ENCODE peak calls at places on chromosomes 11 and 22, in seven cellular contexts. K is NCI-H146; Q is stimulated activated CD4-positive, alpha-beta T cell treated with anti-CD3 and anti-CD28 coated beads, Interleukin-2, amount 100 ng/mL, for 48 hours; O is T-helper 2 cell; N is upper lobe of right lung; B is H54; D is pulmonary artery endothelial cell. L is an unnamed sample.
A peak's percentile ranks its signal among the peaks of the same experiment; 100 is the strongest.

GRCh38 chr11:95924414-95924760 is 480 bp upstream of the MTMR2 start:
- DNase-seq in K (peak; percentile 60), B (no peak), Q (no peak), O (no peak), D (no peak), N (no peak), L (no peak)

GRCh38 chr11:6410695-6411430 is 8.0 kb downstream of the APBB1 start:
- DNase-seq in B (no peak), K (no peak), Q (no peak), O (no peak), D (no peak), N (no peak), L (no peak)

GRCh38 chr11:1623716-1624115 is 1.8 kb upstream of the KRTAP5-4 start:
- DNase-seq in D (no peak), K (no peak), Q (no peak), O (no peak), N (no peak), B (no peak), L (no peak)

GRCh38 chr11:10181811-10182210 is 112.2 kb downstream of the SBF2 start:
- DNase-seq in Q (no peak), O (no peak), N (no peak), K (peak; percentile 17), D (peak; percentile 10), B (no peak), L (peak; percentile 5)

GRCh38 chr11:2580444-2581050 is 119.2 kb downstream of the KCNQ1OT1 start:
- DNase-seq in B (no peak), Q (no peak), O (no peak), N (peak; percentile 53), K (no peak), D (no peak), L (no peak)

GRCh38 chr11:92298238-92298565 is 73.6 kb downstream of the FAT3 start:
- DNase-seq in Q (no peak), O (no peak), N (no peak), B (no peak), K (no peak), D (no peak), L (no peak)

GRCh38 chr11:93614111-93614784 is 47.2 kb upstream of the CEP295 start:
- DNase-seq in D (no peak), K (no peak), O (no peak), B (no peak), Q (no peak), N (no peak), L (no peak)

GRCh38 chr11:29184939-29185890 is 831.6 kb downstream of the KCNA4 start:
- DNase-seq in Q (no peak), O (no peak), N (no peak), D (no peak), K (no peak), B (peak; percentile 27), L (no peak)

GRCh38 chr22:42925598-42925997 is 68.5 kb upstream of the ARFGAP3 start:
- DNase-seq in K (no peak), D (no peak), N (peak; percentile 41), O (no peak), Q (no peak), B (no peak), L (no peak)

GRCh38 chr11:19353287-19353686 is 112.5 kb upstream of the E2F8 start:
- DNase-seq in O (no peak), K (no peak), B (no peak), N (no peak), D (no peak), Q (no peak), L (no peak)

GRCh38 chr11:16979708-16980622 is 34.2 kb downstream of the PLEKHA7 start:
- DNase-seq in N (no peak), D (no peak), Q (no peak), O (no peak), K (no peak), B (no peak), L (no peak)

GRCh38 chr22:37021710-37022482 is 2.4 kb downstream of the MPST start:
- DNase-seq in D (no peak), K (no peak), N (no peak), Q (peak; percentile 53), B (peak; percentile 49), O (peak; percentile 30), L (no peak)

GRCh38 chr11:66684635-66685034 is 6.9 kb upstream of the RBM4B start:
- DNase-seq in D (no peak), K (no peak), B (no peak), O (no peak), N (peak; percentile 12), Q (no peak), L (no peak)

GRCh38 chr11:69868003-69868865 is 49.0 kb upstream of the FGF3 start:
- DNase-seq in K (no peak), O (no peak), Q (no peak), B (no peak), N (no peak), D (no peak), L (no peak)

L was measured in NCI-H460.